ENCODE peak calls at places on chromosomes 1 and 21, in four cellular contexts. I is iPS DF 6.9, H is brain microvascular endothelial cell, T is Peyer's patch. K is an unnamed sample.

GRCh38 chr1:55052221-55053142 is 13.1 kb downstream of the PCSK9 start:
- DNase-seq in I (no peak), T (peak), H (no peak), K (no peak)

GRCh38 chr1:161915051-161915503 is 108.6 kb downstream of the OLFML2B start:
- DNase-seq in I (no peak), T (no peak), H (peak), K (peak)

GRCh38 chr1:222898191-222898527 is 83.3 kb downstream of the DISP1 start:
- DNase-seq in I (no peak), T (no peak), H (no peak), K (peak)

GRCh38 chr1:231983266-231984193 is 356.9 kb downstream of the DISC1 start:
- DNase-seq in H (no peak), I (no peak), T (no peak), K (no peak)

GRCh38 chr21:42026072-42026415 is 15.9 kb upstream of the ZBTB21 start:
- DNase-seq in T (no peak), I (no peak), H (no peak), K (no peak)

GRCh38 chr1:233138794-233139544 is 156.6 kb downstream of the PCNX2 start:
- DNase-seq in I (no peak), T (no peak), H (no peak), K (peak)

GRCh38 chr1:245987222-245987545 is 519.9 kb downstream of the SMYD3 start:
- DNase-seq in T (no peak), I (no peak), H (no peak), K (no peak)

GRCh38 chr1:151934048-151934493 is 24.8 kb upstream of the THEM4 start:
- DNase-seq in I (peak), H (peak), T (peak), K (peak)

GRCh38 chr1:44650159-44650831 is 24.0 kb downstream of the TMEM53 start:
- DNase-seq in T (peak), I (no peak), H (no peak), K (no peak)

GRCh38 chr1:44417351-44418021 is 12.4 kb downstream of the RNF220 start:
- DNase-seq in I (no peak), H (peak), T (no peak), K (peak)

GRCh38 chr1:220748091-220748934 is at the start of gene MTARC2:
- DNase-seq in H (peak), I (peak), T (peak), K (peak)

GRCh38 chr1:15287035-15287434 is 40.0 kb downstream of the FHAD1 start:
- DNase-seq in T (no peak), H (no peak), I (no peak), K (no peak)

GRCh38 chr1:158037876-158038359 is 44.5 kb downstream of the KIRREL1 start:
- DNase-seq in I (no peak), T (no peak), H (no peak), K (peak)

GRCh38 chr1:84407524-84408318 is 9.4 kb downstream of the DNASE2B start:
- DNase-seq in H (no peak), T (no peak), I (no peak), K (no peak)

GRCh38 chr1:3074800-3075199 is 5.8 kb downstream of the PRDM16 start:
- DNase-seq in T (no peak), I (no peak), H (no peak), K (no peak)

GRCh38 chr1:25369241-25369640 is 31.1 kb downstream of the TMEM50A start:
- DNase-seq in I (no peak), T (no peak), H (no peak), K (no peak)

GRCh38 chr1:180343931-180344406 is 113.9 kb downstream of the LHX4 start:
- DNase-seq in H (peak), T (peak), I (no peak), K (peak)

GRCh38 chr1:29317063-29317915 is 81.0 kb downstream of the PTPRU start:
- DNase-seq in H (no peak), I (no peak), T (no peak), K (no peak)

DNA sequence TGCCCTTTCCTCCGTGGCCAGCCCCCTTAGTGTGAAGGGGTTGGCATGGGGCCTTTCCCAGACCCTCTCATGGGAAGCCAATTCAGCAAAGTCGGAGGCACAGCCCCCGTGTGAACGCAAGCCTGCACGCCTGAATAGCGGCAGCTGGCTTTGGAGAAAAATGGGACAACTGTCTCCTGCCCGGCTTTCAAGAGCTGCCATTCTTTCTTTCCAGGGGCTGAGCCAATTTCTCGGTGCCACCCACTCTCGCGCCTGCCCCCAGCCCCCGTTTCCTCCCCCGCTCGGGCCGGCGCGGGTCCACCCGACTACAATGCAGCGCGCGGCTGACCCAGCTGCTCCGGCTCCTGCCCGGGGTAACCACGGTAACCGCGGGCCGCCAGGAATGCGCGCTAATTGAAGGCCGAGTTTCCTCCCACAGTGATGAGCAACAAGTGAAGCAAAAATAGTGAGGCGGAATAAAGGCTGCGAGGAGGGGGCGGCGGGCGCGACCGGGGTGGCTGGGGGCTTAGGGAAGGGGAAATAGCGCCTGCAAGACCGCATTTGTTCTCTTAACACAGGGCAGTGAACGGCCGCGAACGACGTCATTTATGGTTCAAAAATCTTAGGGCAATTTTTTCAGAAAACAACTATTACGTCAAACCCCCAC is 27.8 kb downstream of the ILDR2 start:
- DNase-seq in I (no peak), H (peak), T (no peak), K (peak)
- H3K27ac ChIP-seq in I (no peak), H (no peak), T (no peak), K (no peak)

GRCh38 chr1:200388791-200389190 is 21.0 kb downstream of the ZNF281 start:
- DNase-seq in H (no peak), I (no peak), T (no peak), K (no peak)

GRCh38 chr1:200381256-200381980 is 28.4 kb downstream of the ZNF281 start:
- DNase-seq in H (no peak), I (no peak), T (no peak), K (no peak)

GRCh38 chr1:200386416-200386815 is 23.4 kb downstream of the ZNF281 start:
- DNase-seq in H (no peak), T (no peak), I (no peak), K (no peak)

GRCh38 chr1:200380589-200381021 is 29.2 kb downstream of the ZNF281 start:
- DNase-seq in T (no peak), I (no peak), H (no peak), K (no peak)

GRCh38 chr1:200384818-200385390 is 24.9 kb downstream of the ZNF281 start:
- DNase-seq in I (no peak), H (no peak), T (no peak), K (no peak)
- H3K27ac ChIP-seq in I (no peak), H (no peak), T (no peak), K (no peak)

DNA sequence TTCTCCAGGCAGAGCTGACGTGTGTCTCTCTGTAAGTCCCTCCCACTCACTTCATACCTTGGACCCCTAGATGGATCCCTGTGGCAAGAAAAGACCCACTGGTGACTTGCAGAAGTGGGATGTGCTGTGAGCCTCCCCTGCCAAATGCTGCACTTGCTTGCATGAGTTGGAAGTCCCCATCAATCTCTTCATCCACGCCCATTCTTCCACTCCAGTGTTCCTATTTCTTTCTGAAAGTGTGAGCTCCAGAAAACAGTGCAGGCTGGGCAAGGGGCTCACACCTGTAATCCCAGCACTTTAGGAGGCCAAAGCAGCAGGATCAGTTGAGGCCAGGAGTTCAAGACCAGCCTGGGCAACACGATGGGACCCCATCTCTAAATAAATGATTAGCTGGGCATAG is 254.1 kb upstream of the IRF2BP2 start:
- DNase-seq in T (no peak), I (no peak), H (no peak), K (no peak)
- H3K27ac ChIP-seq in T (peak), I (no peak), H (no peak), K (no peak)

DNA sequence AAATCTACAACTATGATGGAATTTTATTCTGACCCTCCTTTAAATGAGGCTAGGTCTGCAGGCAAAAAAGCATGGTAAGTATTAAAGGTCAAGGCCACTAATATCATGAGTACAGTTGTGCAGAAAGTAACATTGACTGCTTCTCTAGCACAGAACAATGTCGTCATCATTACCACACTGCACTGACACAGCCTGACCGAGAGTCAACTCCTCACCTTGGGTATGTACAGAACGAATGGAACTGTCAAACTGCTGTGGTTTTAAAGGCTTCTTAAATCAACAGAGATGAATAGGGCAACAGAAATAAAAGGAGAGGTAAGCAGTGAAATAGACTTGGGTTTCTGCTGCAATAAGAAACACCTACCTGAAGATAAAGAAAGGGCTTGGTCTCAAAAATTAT is 88.8 kb downstream of the TBX15 start:
- DNase-seq in H (no peak), T (no peak), I (no peak), K (no peak)
- H3K27ac ChIP-seq in H (no peak), T (no peak), I (no peak), K (no peak)

DNA sequence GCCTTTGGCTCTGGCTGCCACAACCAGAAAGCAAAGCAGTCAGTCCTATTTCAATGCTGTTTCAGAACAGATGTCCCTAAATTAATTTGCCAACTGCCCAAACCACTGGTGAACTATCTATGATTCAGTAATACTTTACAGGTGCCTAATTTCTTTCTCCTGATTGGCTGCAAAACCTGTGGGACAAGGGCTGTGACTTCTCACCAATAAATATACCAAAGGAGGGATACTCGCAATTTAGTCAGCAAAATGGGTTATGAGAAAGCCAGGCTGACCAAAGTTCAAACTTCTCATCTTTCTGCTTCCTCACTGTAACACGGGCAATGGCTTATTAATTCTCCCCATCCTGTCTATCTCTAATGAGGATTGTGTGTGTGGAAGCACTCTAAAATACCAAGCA is 12.8 kb downstream of the GPN2 start:
- DNase-seq in I (no peak), H (no peak), T (no peak), K (no peak)
- H3K27ac ChIP-seq in I (no peak), H (no peak), T (no peak), K (no peak)

GRCh38 chr1:24293392-24294227 is 25.5 kb upstream of the GRHL3 start:
- DNase-seq in I (no peak), T (no peak), H (no peak), K (no peak)
- H3K27ac ChIP-seq in I (no peak), T (peak), H (no peak), K (peak)

GRCh38 chr21:44789880-44790279 is 11.7 kb downstream of the UBE2G2 start:
- DNase-seq in T (no peak), I (no peak), H (no peak), K (peak)

GRCh38 chr21:44784810-44785209 is 16.8 kb downstream of the UBE2G2 start:
- DNase-seq in T (no peak), H (no peak), I (no peak), K (no peak)

GRCh38 chr21:44790401-44790800 is 11.2 kb downstream of the UBE2G2 start:
- DNase-seq in I (no peak), H (no peak), T (no peak), K (no peak)

GRCh38 chr21:44783023-44783696 is 18.5 kb downstream of the UBE2G2 start:
- DNase-seq in I (no peak), T (no peak), H (no peak), K (no peak)

DNA sequence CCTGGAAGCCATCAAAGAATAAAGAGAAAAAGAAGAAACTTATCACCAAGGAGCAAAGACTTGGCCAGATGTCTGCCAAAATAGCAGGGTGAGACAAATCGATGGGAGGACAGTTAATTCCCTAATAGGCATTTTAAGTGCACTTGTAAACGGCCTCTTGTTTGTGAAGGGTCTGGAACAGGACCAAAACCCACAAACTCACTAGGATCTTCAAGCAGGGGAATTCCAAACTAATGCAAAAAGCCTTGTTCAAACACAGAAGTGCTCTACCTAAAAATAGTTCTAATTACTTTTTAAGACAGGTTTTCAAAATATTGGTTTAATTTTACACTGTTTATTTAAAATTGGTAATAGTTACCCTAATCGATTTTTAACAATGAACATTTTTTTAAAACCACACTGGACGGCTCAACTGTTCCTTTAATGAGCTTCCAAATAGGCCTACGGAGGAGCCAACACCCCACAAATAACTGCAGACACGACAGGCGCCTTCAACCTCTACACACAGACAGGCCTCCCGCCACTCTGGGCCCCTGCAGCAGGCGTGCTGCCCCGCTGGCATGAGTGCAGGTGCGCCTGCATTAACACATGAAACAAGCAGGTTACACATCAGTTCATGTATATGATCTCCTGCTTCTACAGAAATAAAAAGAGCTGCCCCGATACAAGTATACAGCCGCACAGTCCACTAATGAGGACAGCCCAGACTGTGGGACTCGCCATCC is 15.8 kb downstream of the UBE2G2 start:
- DNase-seq in H (no peak), T (no peak), I (no peak), K (no peak)
- H3K27ac ChIP-seq in H (no peak), T (no peak), I (no peak), K (no peak)

GRCh38 chr21:29762570-29763082 is 177.2 kb downstream of the GRIK1 start:
- DNase-seq in T (no peak), I (no peak), H (no peak), K (no peak)
- H3K27ac ChIP-seq in T (no peak), I (no peak), H (no peak), K (no peak)